ENCODE peak calls at places on chromosomes 16 and 17, in four cellular contexts. U is GM20000, W is Peyer's patch, H is uterus. T is an unnamed sample.

GRCh38 chr16:1181715-1182671 is 29.1 kb downstream of the CACNA1H start:
- DNase-seq in W (peak; percentile 54), U (no peak), H (peak; percentile 91), T (no peak)

GRCh38 chr16:77835111-77835510 is 46.7 kb downstream of the VAT1L start:
- DNase-seq in H (no peak), U (no peak), W (no peak), T (no peak)

GRCh38 chr17:27471321-27472269 is 15.3 kb downstream of the KSR1 start:
- DNase-seq in H (no peak), U (peak; percentile 56), W (peak; percentile 67), T (peak; percentile 96)

GRCh38 chr16:75257886-75258806 is 6.7 kb upstream of the BCAR1 start:
- DNase-seq in U (no peak), H (peak; percentile 14), W (no peak), T (peak; percentile 44)

GRCh38 chr17:30323262-30323894 is 10.5 kb downstream of the TMIGD1 start:
- DNase-seq in H (no peak), U (no peak), W (peak; percentile 56), T (peak; percentile 65)

GRCh38 chr16:10981697-10982216 is 37.4 kb downstream of the CLEC16A start:
- DNase-seq in W (no peak), H (no peak), U (peak; percentile 67), T (peak; percentile 83)

GRCh38 chr17:76544123-76544915 is 4.5 kb downstream of the PRCD start:
- DNase-seq in W (no peak), U (no peak), H (no peak), T (no peak)

GRCh38 chr17:77867976-77868713 is 90.4 kb upstream of the TNRC6C start:
- DNase-seq in U (no peak), H (no peak), W (no peak), T (no peak)

GRCh38 chr17:55533611-55534010 is 22.4 kb upstream of the SMIM36 start:
- DNase-seq in U (no peak), H (no peak), W (no peak), T (no peak)

GRCh38 chr16:81956213-81956948 is 54.9 kb downstream of the SDR42E1 start:
- DNase-seq in H (no peak), U (no peak), W (no peak), T (no peak)

GRCh38 chr16:31157136-31157535 is 7.3 kb upstream of the PRSS36 start:
- DNase-seq in U (peak; percentile 27), H (no peak), W (no peak), T (no peak)

GRCh38 chr16:29892458-29892813 is 6.9 kb downstream of the SEZ6L2 start:
- DNase-seq in H (no peak), U (no peak), W (no peak), T (no peak)

GRCh38 chr17:12113156-12113555 is 92.5 kb downstream of the MAP2K4 start:
- DNase-seq in U (no peak), H (no peak), W (no peak), T (no peak)

GRCh38 chr17:76569607-76570279 is 15.9 kb downstream of the ST6GALNAC2 start:
- DNase-seq in W (no peak), U (no peak), H (no peak), T (no peak)

GRCh38 chr17:218711-219110 is 37.3 kb upstream of the DOC2B start:
- DNase-seq in H (no peak), U (no peak), W (peak; percentile 25), T (no peak)

GRCh38 chr16:58062821-58063220 is 37.3 kb downstream of the MMP15 start:
- DNase-seq in H (no peak), W (no peak), U (no peak), T (no peak)

GRCh38 chr17:64354824-64355535 is 35.7 kb downstream of the PECAM1 start:
- DNase-seq in H (no peak), U (no peak), W (no peak), T (no peak)

GRCh38 chr17:77208856-77209255 is 68.1 kb downstream of the SEC14L1 start:
- DNase-seq in U (no peak), W (no peak), H (no peak), T (no peak)

GRCh38 chr16:68642436-68643064 is 2.6 kb upstream of the CDH3 start:
- DNase-seq in H (peak; percentile 43), U (peak; percentile 9), W (no peak), T (no peak)

GRCh38 chr16:61814716-61815347 is 221.4 kb downstream of the CDH8 start:
- DNase-seq in H (no peak), W (no peak), U (no peak), T (no peak)
- TF ChIP-seq CTCF in H (no peak), W (no peak), U (no peak), T (no peak)

DNA sequence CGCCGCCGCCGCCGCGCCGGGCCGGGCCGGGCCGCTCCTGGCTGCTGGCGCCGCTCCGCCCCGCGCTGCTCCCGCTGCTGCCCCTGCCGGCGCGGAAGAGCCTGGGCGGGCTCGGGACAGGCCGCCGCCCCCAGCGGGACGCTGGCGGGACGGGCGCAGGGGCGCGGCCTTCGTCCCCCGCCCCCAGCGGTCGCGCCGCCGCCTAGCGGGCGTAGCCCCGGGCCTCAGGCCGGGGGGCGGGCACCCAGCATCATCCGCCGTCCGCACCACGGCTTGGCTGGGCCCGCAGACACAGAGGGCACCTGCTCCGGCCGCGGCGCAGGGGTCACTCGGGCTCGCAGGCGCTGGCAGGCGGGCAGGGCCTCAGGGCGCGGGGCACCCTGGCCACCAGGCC is at the start of gene AMFR:
- DNase-seq in W (peak; percentile 81), U (peak; percentile 97), H (peak; percentile 48), T (peak; percentile 92)
- TF ChIP-seq CTCF in W (peak; percentile 73), U (peak; percentile 44), H (peak; percentile 74), T (peak; percentile 41)

DNA sequence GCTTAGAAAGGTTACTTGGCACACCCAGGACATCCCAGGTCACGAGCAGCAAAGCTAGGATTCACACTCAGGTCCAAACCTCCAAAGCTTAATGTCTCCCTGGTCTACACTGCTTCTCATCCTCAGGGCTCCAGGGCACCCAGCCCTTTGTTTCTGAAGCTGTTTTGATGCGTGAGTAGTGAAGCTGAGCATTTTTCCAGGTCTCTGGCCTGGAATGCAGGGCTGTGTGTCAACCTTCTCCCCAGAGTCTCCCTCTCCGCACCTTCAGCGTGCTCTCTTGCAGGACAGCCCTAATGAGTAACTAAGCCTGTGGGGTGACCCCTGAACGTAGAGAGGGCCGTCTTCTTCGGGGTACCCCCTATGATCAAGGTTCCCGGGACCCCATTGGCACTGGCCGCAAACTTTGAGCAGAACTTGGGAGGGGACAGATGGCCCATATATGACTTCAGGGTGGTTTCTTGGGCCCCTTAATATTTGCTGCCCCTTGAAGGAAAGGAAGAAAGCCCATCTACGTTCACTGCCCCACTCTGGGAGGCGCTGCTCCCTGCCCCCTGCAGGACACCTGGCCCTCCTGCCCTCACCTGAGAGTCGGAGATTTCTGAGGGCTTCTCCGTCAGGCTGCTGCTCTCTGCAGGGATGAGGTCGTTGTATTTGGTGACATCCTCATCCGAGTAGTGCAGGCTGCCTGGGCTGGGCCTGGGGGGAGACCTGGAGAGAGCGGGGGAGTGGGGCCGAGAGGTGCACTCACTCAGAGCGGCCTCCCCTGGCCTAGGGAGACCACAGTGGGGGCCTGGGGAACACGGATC is 36.4 kb upstream of the CDC42EP4 start:
- DNase-seq in H (no peak), U (no peak), W (no peak), T (no peak)
- TF ChIP-seq CTCF in H (no peak), U (no peak), W (no peak), T (no peak)

DNA sequence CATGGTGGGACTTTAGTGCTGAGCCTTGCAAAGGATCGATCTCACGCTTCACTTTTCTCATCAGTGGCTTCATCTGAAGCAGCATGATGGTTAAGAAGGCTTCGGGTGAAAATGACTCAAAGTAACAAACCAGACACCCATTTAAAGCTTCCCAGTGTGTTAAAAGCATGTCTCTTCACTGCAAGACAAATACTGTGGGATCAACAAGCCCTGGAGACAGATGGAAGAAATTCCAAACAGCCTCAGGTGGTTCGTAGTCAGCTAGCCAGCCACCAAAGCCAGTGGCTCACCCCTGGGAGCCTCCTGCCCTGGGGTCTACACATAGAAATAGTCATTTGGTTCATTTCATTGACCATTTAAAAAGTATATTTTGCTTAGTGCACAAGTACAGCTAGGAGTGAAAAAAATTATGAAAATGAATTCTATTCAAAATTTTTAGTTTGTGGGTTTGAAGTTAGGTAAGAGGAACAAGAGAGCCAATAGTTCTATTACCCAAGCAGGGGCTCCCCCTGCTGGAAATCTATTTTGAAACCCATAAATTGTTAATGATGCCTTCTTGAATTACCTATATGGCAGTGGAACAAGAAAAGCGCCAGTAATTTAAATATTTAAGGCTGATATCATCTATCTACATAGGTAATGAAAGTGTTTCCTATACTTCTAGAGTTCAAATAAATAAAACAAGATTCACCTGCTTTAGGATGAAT is 51.6 kb downstream of the PMP22 start:
- DNase-seq in H (no peak), W (no peak), U (no peak), T (no peak)
- TF ChIP-seq CTCF in H (no peak), W (no peak), U (no peak), T (peak; percentile 5)

DNA sequence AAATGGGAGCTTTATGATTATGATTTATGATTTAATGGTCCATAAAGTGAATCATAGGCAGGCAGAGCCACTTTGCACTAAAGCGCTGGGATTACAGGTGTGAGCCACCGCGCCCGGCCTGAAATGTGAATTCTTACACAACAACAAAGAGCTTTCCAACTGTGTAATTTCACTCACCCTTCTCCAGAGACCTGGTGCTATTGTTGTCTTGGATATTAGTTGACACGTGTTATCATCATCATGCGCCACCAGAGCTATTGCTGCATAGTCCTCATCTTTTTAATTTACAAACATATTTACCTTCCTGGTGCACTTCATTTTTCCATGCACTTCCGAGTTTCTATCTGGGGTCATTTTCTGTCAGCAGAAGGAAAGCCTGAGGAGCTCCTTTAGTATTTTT is 4.8 kb upstream of the UTS2R start:
- DNase-seq in W (peak; percentile 70), U (no peak), H (no peak), T (no peak)
- TF ChIP-seq CTCF in W (no peak), U (no peak), H (no peak), T (no peak)

DNA sequence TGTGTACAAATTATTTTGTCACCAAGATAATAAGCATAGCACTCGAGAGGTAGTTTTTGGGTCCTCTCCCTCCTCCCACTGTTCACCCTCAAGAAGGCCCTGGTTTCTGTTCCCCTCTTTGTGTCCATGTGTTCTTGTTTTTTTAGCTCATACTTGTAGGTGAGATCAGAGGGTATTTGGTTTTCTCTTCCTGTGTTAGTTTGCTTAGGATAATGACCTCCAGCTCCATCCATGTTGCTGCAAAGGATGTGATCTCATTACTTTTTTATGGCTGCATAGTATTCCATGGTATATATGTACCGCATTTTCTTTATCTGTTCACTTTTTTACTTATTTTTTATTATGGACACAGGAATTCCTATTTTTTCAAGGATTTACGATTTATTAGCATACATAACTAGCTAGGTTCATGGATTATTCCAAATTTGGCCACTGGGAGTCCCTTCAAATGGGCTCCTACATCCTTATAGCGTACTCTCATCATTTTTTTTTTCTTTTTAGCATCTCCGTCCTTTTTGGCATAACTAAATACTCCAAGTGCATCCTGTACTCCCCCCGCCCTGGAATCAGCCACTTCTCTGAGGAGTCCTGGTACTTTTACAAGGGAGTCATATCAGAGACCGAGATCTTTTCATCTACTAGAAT is 7.3 kb downstream of the TADA2A start:
- DNase-seq in W (no peak), H (no peak), U (no peak), T (no peak)
- TF ChIP-seq CTCF in W (no peak), H (no peak), U (no peak), T (no peak)

T was measured in GM12865.